ENCODE peak calls at places on chromosome X, in eight cellular contexts. F is CD8-positive, alpha-beta T cell; V is AG04450; C is astrocyte; J is RWPE1; I is upper lobe of right lung; E is testis; L is ascending aorta. Z is an unnamed sample.

GRCh38 chrX:40423299-40423698 is 157.5 kb upstream of the ATP6AP2 start:
- DNase-seq in F (no peak), L (no peak), J (no peak), V (no peak), E (no peak), I (no peak), C (peak), Z (no peak)

GRCh38 chrX:19966056-19966455 is 24.8 kb downstream of the BCLAF3 start:
- DNase-seq in V (no peak), J (no peak), F (no peak), L (no peak), E (no peak), I (no peak), C (no peak), Z (no peak)

GRCh38 chrX:129585143-129585542 is 45.1 kb downstream of the OCRL start:
- DNase-seq in L (no peak), F (no peak), C (no peak), I (no peak), V (no peak), E (no peak), J (no peak), Z (no peak)

GRCh38 chrX:153772608-153773217 is 8.1 kb upstream of the SRPK3 start:
- DNase-seq in F (no peak), I (peak), J (no peak), V (no peak), E (no peak), C (no peak), L (no peak), Z (no peak)

GRCh38 chrX:150044556-150044955 is 106.3 kb upstream of the EOLA2 start:
- DNase-seq in C (peak), F (no peak), I (no peak), E (no peak), J (no peak), V (no peak), L (no peak), Z (no peak)

GRCh38 chrX:119989905-119990408 is 46.4 kb upstream of the NKAP start:
- DNase-seq in J (no peak), I (no peak), E (no peak), L (no peak), F (no peak), V (no peak), C (no peak), Z (no peak)

GRCh38 chrX:153457136-153457825 is 11.4 kb upstream of the TREX2 start:
- DNase-seq in E (no peak), L (no peak), C (no peak), J (no peak), I (no peak), F (no peak), V (no peak), Z (no peak)

GRCh38 chrX:42948723-42949122 is 170.8 kb upstream of the PPP1R2C start:
- DNase-seq in L (no peak), C (no peak), J (no peak), I (no peak), E (no peak), V (no peak), F (no peak), Z (no peak)

GRCh38 chrX:20221902-20222301 is 44.8 kb downstream of the RPS6KA3 start:
- DNase-seq in F (no peak), E (no peak), C (no peak), J (no peak), I (no peak), L (no peak), V (no peak), Z (no peak)

GRCh38 chrX:39171686-39172085 is 370.4 kb downstream of the MID1IP1 start:
- DNase-seq in C (no peak), L (no peak), J (no peak), F (no peak), V (no peak), I (no peak), E (no peak), Z (no peak)

GRCh38 chrX:98398542-98398941 is 1514.8 kb downstream of the RPA4 start:
- DNase-seq in E (no peak), F (no peak), C (no peak), V (no peak), L (no peak), J (no peak), I (no peak), Z (no peak)

GRCh38 chrX:18436017-18436416 is 10.6 kb downstream of the CDKL5 start:
- DNase-seq in F (no peak), V (no peak), E (no peak), L (no peak), I (no peak), C (no peak), J (no peak), Z (no peak)

GRCh38 chrX:36963069-36963808 is 44.9 kb upstream of the FAM47C start:
- DNase-seq in E (no peak), C (no peak), L (no peak), J (no peak), F (no peak), I (no peak), V (no peak), Z (no peak)

GRCh38 chrX:137195991-137196390 is 162.2 kb upstream of the GPR101 start:
- DNase-seq in C (peak), V (no peak), F (no peak), I (no peak), J (no peak), E (no peak), L (no peak), Z (no peak)

GRCh38 chrX:15594371-15594770 is 6.4 kb downstream of the ACE2 start:
- DNase-seq in C (no peak), E (no peak), J (peak), F (no peak), L (no peak), V (no peak), I (no peak), Z (no peak)

GRCh38 chrX:129659861-129660260 is 5.1 kb upstream of the APLN start:
- DNase-seq in I (no peak), L (no peak), J (no peak), F (no peak), V (no peak), C (no peak), E (no peak), Z (no peak)

GRCh38 chrX:154013614-154014360 is 5.9 kb downstream of the IRAK1 start:
- DNase-seq in V (no peak), C (no peak), F (peak), E (no peak), J (peak), I (peak), L (no peak), Z (no peak)

GRCh38 chrX:132918523-132918922 is 39.9 kb downstream of the HS6ST2 start:
- DNase-seq in L (no peak), E (no peak), C (no peak), F (no peak), J (no peak), V (no peak), I (no peak), Z (no peak)

GRCh38 chrX:38805294-38806053 is 4.2 kb downstream of the MID1IP1 start:
- DNase-seq in V (peak), L (no peak), E (peak), C (peak), I (peak), F (peak), J (peak), Z (no peak)

GRCh38 chrX:15525664-15526416 is 25.2 kb downstream of the BMX start:
- DNase-seq in V (no peak), E (no peak), F (no peak), C (no peak), J (no peak), I (no peak), L (no peak), Z (no peak)

GRCh38 chrX:140822861-140823260 is 113.3 kb downstream of the LINC00632 start:
- DNase-seq in L (no peak), J (no peak), F (no peak), I (no peak), C (no peak), V (no peak), E (no peak), Z (no peak)

GRCh38 chrX:39757971-39758370 is 339.8 kb downstream of the BCOR start:
- DNase-seq in F (no peak), L (no peak), E (no peak), C (peak), V (no peak), I (no peak), J (no peak), Z (no peak)

GRCh38 chrX:39889704-39890103 is 208.1 kb downstream of the BCOR start:
- DNase-seq in J (no peak), I (no peak), F (no peak), L (no peak), V (no peak), C (no peak), E (no peak), Z (no peak)

GRCh38 chrX:140709421-140709846 is at the start of gene LINC00632:
- DNase-seq in I (no peak), C (no peak), L (no peak), E (no peak), J (no peak), V (no peak), F (no peak), Z (no peak)

GRCh38 chrX:103187953-103188475 is 26.9 kb upstream of the BEX4 start:
- DNase-seq in E (no peak), I (no peak), J (no peak), F (no peak), C (peak), V (no peak), L (no peak), Z (no peak)

GRCh38 chrX:49164589-49165360 is 2.2 kb downstream of the MAGIX start:
- DNase-seq in F (no peak), V (no peak), C (no peak), I (no peak), L (no peak), E (no peak), J (no peak), Z (no peak)

GRCh38 chrX:49167740-49168108 is 4.0 kb upstream of the PLP2 start:
- DNase-seq in F (no peak), V (no peak), L (no peak), E (no peak), J (no peak), C (no peak), I (no peak), Z (no peak)

GRCh38 chrX:49163555-49164419 is 1.2 kb downstream of the MAGIX start:
- DNase-seq in J (peak), L (peak), C (peak), E (peak), I (peak), F (peak), V (no peak), Z (peak)

GRCh38 chrX:49165901-49166881 is 3.6 kb downstream of the MAGIX start:
- DNase-seq in V (no peak), F (peak), I (peak), J (peak), E (peak), L (no peak), C (peak), Z (peak)

GRCh38 chrX:49166914-49167739 is 4.6 kb downstream of the MAGIX start:
- DNase-seq in C (peak), V (no peak), J (no peak), E (peak), I (peak), F (peak), L (peak), Z (peak)
- H3K27ac ChIP-seq in C (peak), V (peak), J (peak), E (peak), I (peak), F (peak), L (peak), Z (peak)

GRCh38 chrX:136032370-136032769 is 47.1 kb downstream of the SLC9A6 start:
- DNase-seq in J (no peak), E (no peak), V (no peak), L (no peak), F (no peak), I (no peak), C (no peak), Z (no peak)

GRCh38 chrX:136030357-136031225 is 45.4 kb downstream of the SLC9A6 start:
- DNase-seq in V (no peak), I (no peak), L (no peak), F (no peak), E (no peak), J (no peak), C (peak), Z (peak)

GRCh38 chrX:136031626-136032025 is 46.4 kb downstream of the SLC9A6 start:
- DNase-seq in L (no peak), J (no peak), E (no peak), I (no peak), F (no peak), C (no peak), V (no peak), Z (no peak)

GRCh38 chrX:136028383-136028984 is 43.2 kb downstream of the SLC9A6 start:
- DNase-seq in L (no peak), E (no peak), F (no peak), C (peak), V (no peak), I (no peak), J (peak), Z (no peak)
- TF ChIP-seq CTCF in L (peak), E (no peak), F (peak), C (peak), V (peak), I (peak), J (peak), Z (peak)

DNA sequence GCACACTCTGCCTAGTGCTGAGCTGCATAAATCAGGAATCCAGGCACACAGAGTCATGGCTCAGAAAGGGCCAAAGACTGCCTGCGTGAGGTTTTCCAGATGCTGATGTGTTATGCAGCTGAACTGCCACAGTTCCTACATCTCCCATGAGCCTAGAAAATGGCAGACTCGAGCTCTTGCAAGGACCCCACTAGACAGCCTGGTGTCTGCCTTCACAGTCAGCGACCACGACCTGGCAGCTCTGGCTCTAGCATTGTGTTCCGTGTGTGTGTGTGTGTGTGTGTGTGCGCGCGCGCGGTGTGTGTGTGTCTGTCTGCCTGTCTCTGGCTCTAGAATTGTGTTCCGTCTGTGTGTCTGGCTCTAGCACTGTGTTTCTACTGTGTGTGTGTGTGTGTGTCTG is 203.6 kb upstream of the AGTR2 start:
- DNase-seq in I (no peak), F (no peak), C (no peak), L (no peak), E (no peak), J (no peak), V (no peak), Z (no peak)
- H3K27ac ChIP-seq in I (no peak), F (no peak), C (no peak), L (no peak), E (no peak), J (no peak), V (no peak), Z (no peak)

GRCh38 chrX:45715787-45716186 is 515.1 kb upstream of the DIPK2B start:
- DNase-seq in I (no peak), L (no peak), E (no peak), J (no peak), C (peak), V (no peak), F (no peak), Z (peak)
- TF ChIP-seq CTCF in I (no peak), L (no peak), E (no peak), J (no peak), C (no peak), V (no peak), F (no peak), Z (no peak)

DNA sequence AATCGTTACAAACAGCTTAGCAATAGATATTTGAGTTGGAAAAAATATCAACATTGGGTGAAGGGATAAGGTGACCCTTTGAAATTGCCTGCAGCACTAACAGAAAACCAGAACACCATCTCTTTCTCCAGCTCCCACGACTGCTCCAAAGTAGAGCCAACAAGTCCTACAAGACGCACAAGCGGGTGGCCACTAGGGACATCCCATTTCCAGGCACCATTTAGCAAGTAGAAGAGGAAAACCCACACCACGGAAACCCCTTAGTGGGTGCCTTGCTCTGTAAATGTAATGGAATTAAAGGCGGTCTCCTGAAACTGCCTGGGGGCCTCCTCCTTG is 1.9 kb downstream of the ARHGAP6 start:
- DNase-seq in E (no peak), J (no peak), L (no peak), V (no peak), F (no peak), C (no peak), I (no peak), Z (no peak)
- H3K27ac ChIP-seq in E (no peak), J (no peak), L (peak), V (no peak), F (no peak), C (no peak), I (no peak), Z (no peak)

DNA sequence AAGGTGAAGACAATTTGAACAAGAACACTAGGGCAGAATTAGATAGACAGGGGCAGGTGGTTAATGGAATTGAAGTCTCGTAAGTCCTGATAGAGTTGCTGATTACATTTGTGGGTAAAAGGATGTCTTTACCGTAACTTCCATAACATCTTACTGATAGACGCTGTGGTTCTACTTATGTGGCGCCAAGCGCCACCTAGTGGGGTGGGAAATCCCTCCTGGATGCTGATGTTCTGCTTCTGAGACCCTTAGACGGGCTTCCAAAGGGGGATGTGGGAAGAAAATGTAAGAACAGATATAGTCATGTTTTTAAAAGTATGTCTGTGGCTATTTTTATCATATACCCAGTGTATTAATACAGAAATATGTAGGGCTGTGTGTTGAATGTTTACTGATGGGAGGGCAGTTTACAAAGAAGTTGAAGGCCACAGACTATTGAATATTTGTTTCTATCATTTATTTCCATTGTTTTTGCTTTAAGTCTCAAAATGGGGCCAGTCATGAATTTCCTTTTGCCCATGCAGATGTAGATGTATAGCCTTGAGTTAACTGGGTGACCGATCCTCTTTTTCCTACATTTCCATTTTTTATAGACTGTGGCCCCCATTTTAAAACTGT is 12.2 kb upstream of the TLR8 start:
- DNase-seq in C (no peak), J (peak), L (no peak), E (peak), F (peak), V (peak), I (no peak), Z (peak)
- TF ChIP-seq CTCF in C (peak), J (peak), L (peak), E (peak), F (peak), V (peak), I (peak), Z (peak)

GRCh38 chrX:62839596-62839995 is 511.5 kb downstream of the SPIN4 start:
- DNase-seq in E (no peak), I (no peak), J (no peak), V (no peak), F (no peak), L (no peak), C (no peak), Z (no peak)
- H3K27ac ChIP-seq in E (no peak), I (no peak), J (no peak), V (no peak), F (no peak), L (no peak), C (no peak), Z (no peak)

GRCh38 chrX:72001906-72002305 is 91.3 kb downstream of the NHSL2 start:
- DNase-seq in E (no peak), C (no peak), J (no peak), L (no peak), F (no peak), V (no peak), I (no peak), Z (no peak)

GRCh38 chrX:72005046-72005445 is 94.4 kb downstream of the NHSL2 start:
- DNase-seq in V (no peak), I (no peak), L (no peak), E (no peak), F (no peak), J (no peak), C (no peak), Z (no peak)

GRCh38 chrX:72002886-72003285 is 92.2 kb downstream of the NHSL2 start:
- DNase-seq in C (peak), E (no peak), J (no peak), I (no peak), F (no peak), L (no peak), V (no peak), Z (no peak)

GRCh38 chrX:72006461-72006860 is 95.8 kb downstream of the NHSL2 start:
- DNase-seq in L (no peak), F (no peak), I (no peak), E (no peak), C (no peak), V (no peak), J (no peak), Z (no peak)

GRCh38 chrX:72003811-72004750 is 93.4 kb downstream of the NHSL2 start:
- DNase-seq in V (no peak), E (no peak), J (no peak), I (no peak), F (no peak), C (peak), L (no peak), Z (no peak)
- TF ChIP-seq CTCF in V (no peak), E (no peak), J (no peak), I (no peak), F (no peak), C (no peak), L (no peak), Z (peak)

GRCh38 chrX:46572295-46572936 is 1.1 kb upstream of the CHST7 start:
- DNase-seq in E (no peak), C (no peak), I (no peak), L (no peak), F (no peak), J (no peak), V (no peak), Z (no peak)
- H3K27ac ChIP-seq in E (peak), C (no peak), I (no peak), L (peak), F (peak), J (no peak), V (no peak), Z (no peak)